ENCODE peak calls at places on chromosome 2, in six cellular contexts. F, S, E, R, B and W are unnamed samples.

GRCh38 chr2:39050109-39050508 is 70.7 kb downstream of the SOS1 start:
- DNase-seq in F (no peak), S (no peak), E (no peak), R (no peak), B (no peak), W (no peak)

GRCh38 chr2:51213826-51214225 is 181.9 kb upstream of the NRXN1 start:
- DNase-seq in F (no peak), S (no peak), E (no peak), R (no peak), B (no peak), W (no peak)

GRCh38 chr2:127277028-127277427 is 16.9 kb downstream of the ERCC3 start:
- DNase-seq in F (no peak), S (no peak), E (no peak), R (no peak), B (no peak), W (no peak)

GRCh38 chr2:15756882-15757819 is 165.5 kb downstream of the DDX1 start:
- DNase-seq in F (no peak), S (no peak), E (no peak), R (no peak), B (no peak), W (no peak)

GRCh38 chr2:42867093-42868065 is 75.0 kb upstream of the HAAO start:
- DNase-seq in F (no peak), S (no peak), E (no peak), R (no peak), B (no peak), W (no peak)

GRCh38 chr2:238847841-238848565 is at the start of gene TWIST2:
- DNase-seq in F (peak; percentile 80), S (peak; percentile 83), E (no peak), R (peak; percentile 56), B (no peak), W (no peak)

GRCh38 chr2:99640568-99641215 is 150.9 kb upstream of the REV1 start:
- DNase-seq in F (no peak), S (no peak), E (no peak), R (no peak), B (no peak), W (no peak)

GRCh38 chr2:77001895-77002294 is 520.3 kb downstream of the LRRTM4 start:
- DNase-seq in F (no peak), S (no peak), E (no peak), R (no peak), B (no peak), W (no peak)

GRCh38 chr2:1638281-1638860 is 105.9 kb downstream of the PXDN start:
- DNase-seq in F (no peak), S (no peak), E (no peak), R (no peak), B (no peak), W (no peak)
- TF ChIP-seq REST in F (no peak), S (no peak), E (no peak), R (no peak), B (no peak), W (no peak)

GRCh38 chr2:4674007-4674406 is 970.6 kb downstream of the DCDC2C start:
- DNase-seq in F (no peak), S (no peak), E (no peak), R (no peak), B (no peak), W (no peak)
- TF ChIP-seq REST in F (no peak), S (no peak), E (no peak), R (no peak), B (no peak), W (no peak)

GRCh38 chr2:168719446-168719845 is 83.0 kb upstream of the NOSTRIN start:
- DNase-seq in F (no peak), S (no peak), E (no peak), R (no peak), B (no peak), W (no peak)
- TF ChIP-seq REST in F (no peak), S (no peak), E (no peak), R (no peak), B (no peak), W (no peak)

GRCh38 chr2:162252147-162252546 is 8.9 kb upstream of the FAP start:
- DNase-seq in F (no peak), S (no peak), E (peak; percentile 57), R (no peak), B (no peak), W (no peak)
- TF ChIP-seq REST in F (no peak), S (no peak), E (no peak), R (no peak), B (no peak), W (no peak)

DNA sequence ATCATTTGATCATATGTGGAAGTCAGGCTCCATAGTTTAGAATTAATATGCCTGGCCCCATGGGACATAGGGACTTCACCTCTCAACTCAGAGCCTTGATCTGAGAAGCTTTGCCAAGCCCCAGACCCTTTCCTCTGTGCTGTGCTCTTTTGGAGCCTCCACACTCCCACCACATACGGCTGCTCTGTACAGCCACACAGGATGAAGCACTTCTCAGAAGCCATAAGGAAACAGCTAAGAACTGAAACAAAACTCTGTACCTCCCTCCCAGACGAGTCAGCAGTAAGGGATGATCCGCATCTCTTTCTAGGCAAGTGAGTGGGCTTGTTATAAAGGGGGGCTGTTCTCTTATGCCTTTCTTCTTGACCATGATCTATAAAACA is 66.5 kb downstream of the CAB39 start:
- DNase-seq in F (no peak), S (no peak), E (no peak), R (no peak), B (no peak), W (no peak)
- TF ChIP-seq REST in F (no peak), S (no peak), E (no peak), R (no peak), B (no peak), W (no peak)

DNA sequence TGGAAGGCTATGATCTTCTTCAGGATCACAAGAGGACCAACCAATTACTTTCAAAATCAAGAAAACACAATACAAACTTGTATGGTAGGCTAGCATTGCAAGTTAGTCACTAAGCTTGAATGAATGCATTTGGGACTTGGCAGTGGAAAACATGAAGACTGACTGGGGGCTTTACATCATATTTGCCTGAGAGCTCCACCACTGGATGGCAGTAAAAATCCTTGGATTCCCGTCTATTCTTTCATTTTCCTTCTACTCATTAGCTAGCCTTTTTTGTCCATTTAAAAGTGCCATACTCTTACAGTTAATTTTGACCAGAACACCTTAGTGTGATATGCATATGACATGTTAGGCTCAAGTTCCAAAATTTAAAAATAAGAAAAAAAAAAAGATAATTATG is 63.5 kb upstream of the RASGRP3 start:
- DNase-seq in F (peak; percentile 85), S (peak; percentile 54), E (no peak), R (peak; percentile 18), B (peak; percentile 18), W (no peak)
- TF ChIP-seq REST in F (no peak), S (no peak), E (no peak), R (no peak), B (no peak), W (no peak)

DNA sequence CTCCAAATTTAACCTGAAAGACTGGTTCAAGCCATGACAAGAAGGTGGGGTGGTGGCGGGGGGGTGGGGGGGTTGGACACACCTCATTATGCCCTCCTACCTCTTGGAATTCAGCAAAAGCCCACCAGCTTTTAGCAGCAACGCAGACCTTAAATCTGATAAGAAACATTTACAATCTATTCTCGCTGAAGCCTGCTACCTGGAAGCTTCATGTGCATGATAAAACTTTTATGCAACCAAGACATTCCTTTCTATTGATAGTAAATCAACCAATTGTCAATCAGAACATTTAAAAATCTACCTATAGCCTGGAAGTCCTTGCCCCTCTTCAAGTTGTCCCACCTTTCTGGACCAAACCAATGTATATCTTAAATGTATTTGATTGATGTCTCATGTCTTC is 113.6 kb upstream of the FAM98A start:
- DNase-seq in F (no peak), S (peak; percentile 48), E (no peak), R (no peak), B (no peak), W (no peak)
- TF ChIP-seq REST in F (no peak), S (no peak), E (no peak), R (no peak), B (no peak), W (no peak)